ENCODE peak calls at places on chromosome 15, in ten cellular contexts. T is AG10803, V is HCT116, L is AG04449, F is fibroblast of lung, A is heart left ventricle, D is right lobe of liver, G is AG09309, E is lower leg skin, I is cardiac fibroblast. M is an unnamed sample.

GRCh38 chr15:63192604-63193206 is 3.3 kb downstream of the RAB8B start:
- DNase-seq in G (no peak), D (no peak), V (no peak), A (no peak), F (no peak), I (no peak), T (no peak), E (no peak), L (no peak), M (no peak)

GRCh38 chr15:76467136-76467535 is 130.6 kb downstream of the ISL2 start:
- DNase-seq in L (no peak), G (no peak), E (no peak), I (no peak), V (no peak), T (peak), F (no peak), A (no peak), D (no peak), M (no peak)

GRCh38 chr15:85828869-85829268 is 34.1 kb upstream of the KLHL25 start:
- DNase-seq in L (no peak), I (no peak), V (no peak), T (no peak), A (no peak), G (no peak), E (no peak), D (no peak), F (no peak), M (no peak)

GRCh38 chr15:28935316-28935715 is 49.5 kb downstream of the APBA2 start:
- DNase-seq in G (no peak), V (no peak), F (no peak), I (no peak), A (no peak), T (no peak), D (no peak), L (no peak), E (no peak), M (no peak)

GRCh38 chr15:101029971-101030661 is 111.0 kb downstream of the LRRK1 start:
- DNase-seq in G (no peak), V (no peak), D (peak), I (no peak), T (no peak), F (no peak), A (peak), L (no peak), E (no peak), M (no peak)

GRCh38 chr15:80449825-80450224 is 45.6 kb downstream of the ARNT2 start:
- DNase-seq in E (no peak), G (no peak), I (no peak), V (no peak), L (no peak), T (no peak), A (no peak), F (no peak), D (no peak), M (no peak)

GRCh38 chr15:38242055-38242454 is 10.6 kb upstream of the SPRED1 start:
- DNase-seq in A (no peak), V (no peak), D (no peak), I (no peak), E (no peak), L (no peak), F (no peak), G (no peak), T (no peak), M (no peak)

GRCh38 chr15:58392611-58393161 is 39.1 kb upstream of the LIPC start:
- DNase-seq in L (no peak), D (no peak), E (no peak), T (no peak), I (no peak), A (no peak), F (no peak), G (no peak), V (no peak), M (no peak)

GRCh38 chr15:78087944-78088772 is 4.2 kb upstream of the SH2D7 start:
- DNase-seq in A (no peak), I (no peak), D (no peak), F (no peak), T (no peak), V (no peak), E (no peak), G (no peak), L (no peak), M (no peak)

GRCh38 chr15:57591822-57592367 is at the start of gene MYZAP:
- DNase-seq in I (peak), A (peak), D (peak), V (no peak), G (no peak), L (no peak), F (no peak), E (no peak), T (no peak), M (peak)

GRCh38 chr15:61489571-61489970 is 260.5 kb upstream of the RORA start:
- DNase-seq in E (no peak), I (no peak), F (no peak), V (no peak), L (no peak), T (no peak), D (no peak), A (no peak), G (no peak), M (no peak)

GRCh38 chr15:77031376-77032050 is 36.6 kb downstream of the PSTPIP1 start:
- DNase-seq in E (no peak), V (no peak), L (no peak), D (peak), I (no peak), G (no peak), A (peak), F (no peak), T (no peak), M (no peak)

GRCh38 chr15:83444936-83445335 is 2.2 kb upstream of the SH3GL3 start:
- DNase-seq in F (no peak), I (no peak), A (no peak), D (no peak), L (no peak), E (no peak), T (no peak), V (no peak), G (no peak), M (no peak)

GRCh38 chr15:38257676-38258075 is 5.0 kb downstream of the SPRED1 start:
- DNase-seq in E (no peak), G (no peak), L (no peak), V (no peak), T (no peak), I (no peak), F (no peak), A (no peak), D (no peak), M (no peak)

GRCh38 chr15:101014921-101015841 is 96.0 kb downstream of the LRRK1 start:
- DNase-seq in V (peak), L (no peak), D (peak), A (peak), T (peak), E (peak), I (peak), G (no peak), F (peak), M (peak)

GRCh38 chr15:99454941-99455795 is 110.6 kb upstream of the MEF2A start:
- DNase-seq in L (peak), A (peak), E (peak), F (peak), T (peak), V (peak), D (peak), I (peak), G (peak), M (peak)

GRCh38 chr15:79673416-79674123 is 223.2 kb downstream of the MTHFS start:
- DNase-seq in V (no peak), E (no peak), T (peak), F (peak), A (no peak), D (no peak), L (peak), I (peak), G (peak), M (peak)

GRCh38 chr15:81176291-81176893 is 20.3 kb upstream of the IL16 start:
- DNase-seq in G (no peak), F (no peak), E (no peak), L (no peak), I (peak), V (no peak), A (peak), D (no peak), T (no peak), M (no peak)

GRCh38 chr15:98311566-98312188 is 336.7 kb upstream of the IGF1R start:
- DNase-seq in E (peak), V (peak), T (peak), I (peak), D (peak), G (peak), L (peak), A (peak), F (peak), M (peak)

GRCh38 chr15:75732809-75733451 is 20.3 kb upstream of the CSPG4 start:
- DNase-seq in V (peak), I (peak), A (peak), L (no peak), G (no peak), F (peak), E (peak), T (peak), D (peak), M (peak)

DNA sequence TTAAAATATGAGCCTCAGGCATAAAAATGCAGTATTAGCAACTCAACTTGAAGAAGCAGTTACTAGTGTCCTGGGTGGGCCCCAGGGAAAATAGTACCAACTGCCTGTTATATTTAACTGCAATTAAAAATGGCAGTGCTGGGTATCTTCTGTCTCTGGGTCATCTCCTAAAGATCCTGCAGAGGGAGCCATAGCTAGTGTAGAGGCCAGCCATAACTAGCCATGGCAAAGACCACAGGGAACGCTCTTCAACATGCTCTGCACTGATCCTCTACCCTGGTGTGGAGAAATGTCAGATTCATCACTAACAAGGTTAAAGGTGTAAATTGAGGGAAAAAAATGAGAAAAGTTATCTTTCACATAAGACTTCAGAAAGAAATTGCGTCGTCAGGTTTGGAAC is 181.3 kb downstream of the SNRPN start:
- DNase-seq in F (peak), E (no peak), V (no peak), L (no peak), D (no peak), I (peak), T (peak), A (no peak), G (no peak), M (peak)
- TF ChIP-seq CTCF in F (no peak), E (no peak), V (no peak), L (peak), D (peak), I (peak), T (peak), A (peak), G (peak), M (no peak)

GRCh38 chr15:72078887-72079286 is 39.1 kb downstream of the MYO9A start:
- DNase-seq in I (no peak), E (no peak), T (no peak), V (no peak), L (no peak), F (no peak), D (no peak), A (no peak), G (no peak), M (no peak)
- H3K4me3 ChIP-seq in I (no peak), E (no peak), T (no peak), V (no peak), L (no peak), F (no peak), D (no peak), A (no peak), G (no peak), M (no peak)

GRCh38 chr15:94230436-94230885 is 900 bp upstream of the MCTP2 start:
- DNase-seq in G (no peak), F (no peak), D (no peak), E (no peak), V (no peak), L (no peak), I (no peak), T (no peak), A (no peak), M (no peak)

GRCh38 chr15:94231728-94232086 is 346 bp downstream of the MCTP2 start:
- DNase-seq in D (no peak), E (no peak), L (no peak), G (no peak), V (no peak), A (peak), T (no peak), F (no peak), I (no peak), M (peak)

GRCh38 chr15:94232107-94232506 is 746 bp downstream of the MCTP2 start:
- DNase-seq in T (no peak), A (no peak), I (no peak), E (no peak), D (no peak), L (no peak), V (no peak), F (no peak), G (no peak), M (no peak)

GRCh38 chr15:94230886-94231727 is at the start of gene MCTP2:
- DNase-seq in D (peak), A (peak), G (peak), L (peak), T (peak), I (peak), F (peak), V (peak), E (peak), M (no peak)

GRCh38 chr15:94229591-94230365 is 1.6 kb upstream of the MCTP2 start:
- DNase-seq in F (no peak), G (no peak), D (no peak), E (no peak), T (no peak), I (no peak), A (no peak), L (no peak), V (no peak), M (no peak)
- TF ChIP-seq CTCF in F (no peak), G (no peak), D (no peak), E (no peak), T (no peak), I (no peak), A (no peak), L (no peak), V (no peak), M (no peak)

GRCh38 chr15:93479679-93480078 is 390.7 kb upstream of the RGMA start:
- DNase-seq in T (no peak), E (peak), A (peak), V (no peak), F (no peak), L (no peak), D (no peak), G (no peak), I (no peak), M (no peak)
- H3K4me3 ChIP-seq in T (no peak), E (no peak), A (no peak), V (no peak), F (no peak), L (no peak), D (no peak), G (no peak), I (no peak), M (no peak)

GRCh38 chr15:32028921-32029320 is 1.4 kb upstream of the CHRNA7 start:
- DNase-seq in F (no peak), A (no peak), L (no peak), I (no peak), G (no peak), V (no peak), E (no peak), D (no peak), T (no peak), M (no peak)

GRCh38 chr15:32030795-32031194 is 480 bp downstream of the CHRNA7 start:
- DNase-seq in A (no peak), I (no peak), T (no peak), G (no peak), E (no peak), D (no peak), F (peak), L (no peak), V (no peak), M (no peak)

GRCh38 chr15:32033186-32033890 is 3.0 kb downstream of the CHRNA7 start:
- DNase-seq in V (no peak), F (no peak), G (no peak), D (no peak), T (no peak), L (no peak), E (no peak), I (no peak), A (no peak), M (no peak)

GRCh38 chr15:32029862-32030781 is at the start of gene CHRNA7:
- DNase-seq in I (peak), G (no peak), T (peak), F (peak), D (peak), L (no peak), E (no peak), A (peak), V (peak), M (peak)

GRCh38 chr15:32029409-32029861 is 880 bp upstream of the CHRNA7 start:
- DNase-seq in G (no peak), I (no peak), A (no peak), D (no peak), V (no peak), T (no peak), L (no peak), F (peak), E (no peak), M (no peak)
- TF ChIP-seq CTCF in G (no peak), I (no peak), A (no peak), D (peak), V (peak), T (no peak), L (peak), F (no peak), E (no peak), M (no peak)

GRCh38 chr15:89654311-89654761 is 931 bp downstream of the KIF7 start:
- DNase-seq in V (no peak), F (peak), D (no peak), G (peak), E (no peak), L (no peak), I (peak), A (no peak), T (peak), M (peak)

GRCh38 chr15:89652131-89652530 is 3.1 kb downstream of the KIF7 start:
- DNase-seq in F (no peak), G (no peak), I (no peak), T (no peak), A (no peak), L (no peak), D (no peak), E (no peak), V (no peak), M (no peak)

GRCh38 chr15:89652666-89653065 is 2.6 kb downstream of the KIF7 start:
- DNase-seq in G (no peak), F (no peak), D (no peak), V (no peak), E (no peak), A (no peak), L (no peak), I (no peak), T (no peak), M (no peak)

GRCh38 chr15:89654847-89655805 is at the start of gene KIF7:
- DNase-seq in E (no peak), I (peak), D (no peak), G (no peak), V (no peak), L (no peak), A (no peak), T (peak), F (peak), M (peak)

GRCh38 chr15:89653578-89653977 is 1.7 kb downstream of the KIF7 start:
- DNase-seq in I (no peak), A (no peak), V (no peak), D (no peak), E (no peak), G (no peak), F (no peak), L (no peak), T (no peak), M (no peak)
- H3K4me3 ChIP-seq in I (no peak), A (no peak), V (no peak), D (no peak), E (no peak), G (no peak), F (no peak), L (no peak), T (no peak), M (no peak)

GRCh38 chr15:59791079-59791478 is 102.0 kb upstream of the BNIP2 start:
- DNase-seq in F (no peak), A (no peak), L (no peak), E (no peak), D (no peak), I (no peak), T (no peak), G (no peak), V (no peak), M (no peak)
- TF ChIP-seq CTCF in F (no peak), A (no peak), L (no peak), E (no peak), D (no peak), I (no peak), T (no peak), G (no peak), V (no peak), M (no peak)

DNA sequence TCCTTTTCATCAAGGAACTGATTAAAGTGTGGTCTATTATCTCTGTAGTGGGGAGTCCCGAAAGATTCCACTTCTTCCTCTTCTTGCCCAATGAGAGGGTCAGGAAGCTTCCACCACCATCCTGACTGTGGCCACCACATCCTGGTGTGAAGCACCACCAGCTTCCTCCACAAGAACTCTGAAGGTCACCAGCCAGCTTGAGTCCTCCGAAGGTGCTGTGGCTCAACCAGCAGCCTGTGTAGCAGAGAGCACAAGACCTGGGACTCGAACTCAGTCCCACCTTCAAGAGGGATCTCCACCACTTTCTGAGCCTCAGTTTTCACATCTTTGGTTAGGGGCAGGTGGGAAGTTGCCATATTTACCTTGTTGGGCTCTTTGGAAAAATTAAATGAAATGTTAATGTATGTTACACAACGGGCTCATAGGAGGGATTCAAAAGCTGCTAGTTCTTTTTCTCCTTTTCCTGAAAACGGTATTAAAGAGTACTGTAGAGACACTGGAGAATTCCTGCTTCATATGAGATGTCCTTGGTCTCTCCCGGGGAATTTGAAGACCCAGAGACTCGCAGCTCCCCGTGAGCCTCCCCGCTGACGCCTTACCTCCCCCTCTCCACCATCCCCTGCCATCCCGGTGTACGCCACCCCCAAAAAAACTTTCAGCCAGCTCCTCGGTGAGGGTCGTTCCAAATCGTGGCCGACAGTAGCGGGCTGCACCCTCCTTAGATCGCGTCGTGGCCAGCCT is 816 bp upstream of the ACAN start:
- DNase-seq in F (no peak), L (no peak), G (no peak), E (no peak), T (no peak), A (no peak), V (no peak), D (no peak), I (no peak), M (no peak)
- H3K4me3 ChIP-seq in F (no peak), L (peak), G (peak), E (no peak), T (peak), A (peak), V (no peak), D (no peak), I (no peak), M (no peak)

DNA sequence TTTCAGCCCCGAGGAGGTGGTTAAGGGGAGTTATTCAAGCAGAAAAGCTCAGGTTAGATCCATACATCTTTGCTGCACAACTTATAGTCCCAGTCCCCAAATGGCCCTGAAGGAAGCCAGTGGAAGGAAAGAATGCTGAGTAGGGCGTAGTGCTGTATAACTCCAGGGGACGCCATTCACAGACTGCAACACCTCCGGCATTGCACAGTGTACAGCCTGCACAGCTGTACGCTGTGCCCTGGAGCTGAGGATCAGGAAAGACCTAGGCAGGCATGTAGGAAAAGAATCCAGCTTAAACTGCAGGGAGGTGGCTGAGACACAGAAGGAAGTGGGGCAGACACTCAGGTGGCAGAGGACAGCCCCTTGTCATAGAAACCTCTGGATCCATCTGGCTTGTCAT is 77.6 kb downstream of the RPLP1 start:
- DNase-seq in D (no peak), E (no peak), I (no peak), G (no peak), L (no peak), V (no peak), F (no peak), T (no peak), A (no peak), M (no peak)
- TF ChIP-seq CTCF in D (no peak), E (no peak), I (no peak), G (no peak), L (no peak), V (no peak), F (no peak), T (no peak), A (no peak), M (no peak)

M was measured in foreskin fibroblast.